ENCODE peak calls at places on chromosomes 11 and 22, in six cellular contexts. K is HT-29; O is ecto neural progenitor cell; J is activated naive CD8-positive, alpha-beta T cell treated with anti-CD3 and anti-CD28 coated beads for 36 hours; W is amniotic epithelial cell; G is cardiac septum. U is an unnamed sample.
A peak's percentile ranks its signal among the peaks of the same experiment; 100 is the strongest.

GRCh38 chr11:10114593-10115404 is 179.2 kb downstream of the SBF2 start:
- DNase-seq in K (no peak), O (no peak), J (no peak), W (peak; percentile 18), G (no peak), U (no peak)

GRCh38 chr11:45578286-45578685 is 87.1 kb downstream of the CHST1 start:
- DNase-seq in K (no peak), O (no peak), J (no peak), W (no peak), G (no peak), U (no peak)

GRCh38 chr11:86064236-86064803 is 4.6 kb downstream of the PICALM start:
- DNase-seq in K (no peak), O (no peak), J (no peak), W (peak; percentile 63), G (no peak), U (no peak)

GRCh38 chr22:22168190-22168940 is 76.2 kb upstream of the VPREB1 start:
- DNase-seq in K (peak; percentile 22), O (no peak), J (no peak), W (peak; percentile 66), G (no peak), U (no peak)

GRCh38 chr11:10109836-10110235 is 184.2 kb downstream of the SBF2 start:
- DNase-seq in K (no peak), O (no peak), J (no peak), W (peak; percentile 79), G (no peak), U (no peak)

GRCh38 chr11:21414928-21415327 is 745.5 kb downstream of the NELL1 start:
- DNase-seq in K (no peak), O (no peak), J (no peak), W (no peak), G (no peak), U (no peak)

GRCh38 chr11:68950776-68951175 is 30.0 kb downstream of the MRGPRD start:
- DNase-seq in K (no peak), O (peak; percentile 65), J (no peak), W (no peak), G (no peak), U (no peak)

GRCh38 chr11:25691959-25692358 is 640.0 kb upstream of the ANO3 start:
- DNase-seq in K (no peak), O (no peak), J (no peak), W (no peak), G (no peak), U (no peak)

GRCh38 chr11:113192121-113192925 is 122.1 kb upstream of the TTC12 start:
- DNase-seq in K (no peak), O (no peak), J (no peak), W (peak; percentile 50), G (no peak), U (no peak)

GRCh38 chr22:27802389-27803079 is 978 bp upstream of the MN1 start:
- DNase-seq in K (no peak), O (no peak), J (no peak), W (no peak), G (no peak), U (peak; percentile 25)

GRCh38 chr11:35364101-35364780 is 55.1 kb downstream of the SLC1A2 start:
- DNase-seq in K (peak; percentile 24), O (no peak), J (no peak), W (peak; percentile 91), G (no peak), U (no peak)

GRCh38 chr22:37994049-37994448 is 9.7 kb upstream of the SOX10 start:
- DNase-seq in K (no peak), O (peak; percentile 32), J (no peak), W (no peak), G (no peak), U (no peak)

GRCh38 chr11:12270215-12270797 is 107.1 kb upstream of the PARVA start:
- DNase-seq in K (peak; percentile 50), O (no peak), J (no peak), W (no peak), G (no peak), U (no peak)

GRCh38 chr11:73810637-73811036 is 23.0 kb downstream of the MRPL48 start:
- DNase-seq in K (no peak), O (no peak), J (no peak), W (peak; percentile 51), G (no peak), U (no peak)

GRCh38 chr22:27573992-27574391 is 227.6 kb downstream of the MN1 start:
- DNase-seq in K (no peak), O (no peak), J (no peak), W (peak; percentile 51), G (no peak), U (no peak)

GRCh38 chr22:39219071-39220050 is 25.4 kb downstream of the PDGFB start:
- DNase-seq in K (no peak), O (peak; percentile 41), J (no peak), W (no peak), G (peak; percentile 49), U (peak; percentile 18)

GRCh38 chr11:26827567-26828037 is 105.7 kb upstream of the SLC5A12 start:
- DNase-seq in K (no peak), O (no peak), J (no peak), W (peak; percentile 41), G (no peak), U (no peak)

GRCh38 chr11:6498121-6498520 is 1.0 kb downstream of the DNHD1 start:
- DNase-seq in K (no peak), O (no peak), J (no peak), W (no peak), G (no peak), U (no peak)

GRCh38 chr22:40560551-40560950 is 76.0 kb downstream of the MRTFA start:
- DNase-seq in K (no peak), O (no peak), J (no peak), W (peak; percentile 70), G (no peak), U (no peak)

GRCh38 chr11:75223954-75224643 is 16.5 kb upstream of the TPBGL start:
- DNase-seq in K (peak; percentile 34), O (no peak), J (no peak), W (no peak), G (peak; percentile 69), U (no peak)

GRCh38 chr11:5092821-5093585 is 23.6 kb downstream of the OR52E1 start:
- DNase-seq in K (no peak), O (no peak), J (no peak), W (no peak), G (no peak), U (no peak)

GRCh38 chr11:1422481-1422880 is 32.7 kb downstream of the BRSK2 start:
- DNase-seq in K (peak; percentile 42), O (no peak), J (no peak), W (no peak), G (no peak), U (no peak)

GRCh38 chr22:38982008-38982927 is at the start of gene APOBEC3B:
- DNase-seq in K (peak; percentile 82), O (no peak), J (peak; percentile 78), W (peak; percentile 90), G (peak; percentile 90), U (peak; percentile 84)

GRCh38 chr11:122399375-122399774 is 256.1 kb upstream of the UBASH3B start:
- DNase-seq in K (no peak), O (no peak), J (no peak), W (no peak), G (no peak), U (no peak)

GRCh38 chr22:32801436-32802290 is at the start of gene TIMP3:
- DNase-seq in K (no peak), O (peak; percentile 88), J (peak; percentile 29), W (peak; percentile 15), G (peak; percentile 91), U (peak; percentile 23)

GRCh38 chr11:86606849-86607481 is 65.5 kb downstream of the ME3 start:
- DNase-seq in K (peak; percentile 15), O (no peak), J (no peak), W (no peak), G (no peak), U (no peak)

GRCh38 chr22:22742641-22743040 is 98.2 kb downstream of the GGTLC2 start:
- DNase-seq in K (no peak), O (no peak), J (no peak), W (no peak), G (no peak), U (no peak)

GRCh38 chr11:78210000-78210608 is 21.4 kb downstream of the USP35 start:
- DNase-seq in K (no peak), O (no peak), J (no peak), W (no peak), G (peak; percentile 55), U (peak; percentile 13)

GRCh38 chr11:102361100-102362021 is 14.3 kb downstream of the BIRC2 start:
- DNase-seq in K (no peak), O (no peak), J (peak; percentile 8), W (no peak), G (no peak), U (peak; percentile 79)

GRCh38 chr11:117044287-117045035 is 53.8 kb downstream of the SIK3 start:
- DNase-seq in K (no peak), O (no peak), J (no peak), W (no peak), G (no peak), U (no peak)

GRCh38 chr11:12432507-12432906 is 55.1 kb downstream of the PARVA start:
- DNase-seq in K (no peak), O (no peak), J (no peak), W (no peak), G (no peak), U (no peak)

GRCh38 chr11:38307455-38307854 is 1709.4 kb upstream of the RAG2 start:
- DNase-seq in K (no peak), O (no peak), J (no peak), W (no peak), G (no peak), U (no peak)

GRCh38 chr22:41239443-41240128 is 1.1 kb downstream of the CHADL start:
- DNase-seq in K (no peak), O (no peak), J (no peak), W (no peak), G (no peak), U (no peak)

U was measured in activated naive CD4-positive, alpha-beta T cell treated with anti-CD3 and anti-CD28 coated beads, Interleukin-2, amount 10 ng/mL, durations not matched to agents 7 days and 5 days.